ENCODE peak calls at places on chromosome 6, in seven cellular contexts. V, T, Y, I, A, X and Z are unnamed samples.
A peak's percentile ranks its signal among the peaks of the same experiment; 100 is the strongest.

GRCh38 chr6:16414205-16414604 is 175.8 kb downstream of the GMPR start:
- DNase-seq in V (no peak), T (no peak), Y (no peak), I (no peak), A (no peak), X (no peak), Z (no peak)

GRCh38 chr6:130093546-130093945 is 75.2 kb downstream of the L3MBTL3 start:
- DNase-seq in V (no peak), T (no peak), Y (no peak), I (no peak), A (no peak), X (no peak), Z (no peak)

GRCh38 chr6:52261229-52261628 is 16.9 kb upstream of the IL17F start:
- DNase-seq in V (no peak), T (no peak), Y (no peak), I (no peak), A (no peak), X (no peak), Z (no peak)

GRCh38 chr6:8707956-8708772 is 272.8 kb upstream of the SLC35B3 start:
- DNase-seq in V (no peak), T (peak; percentile 52), Y (peak; percentile 39), I (no peak), A (no peak), X (no peak), Z (no peak)

GRCh38 chr6:24680582-24680981 is 13.7 kb downstream of the ACOT13 start:
- DNase-seq in V (no peak), T (no peak), Y (no peak), I (no peak), A (no peak), X (no peak), Z (no peak)

GRCh38 chr6:111464184-111464583 is 18.8 kb downstream of the REV3L start:
- DNase-seq in V (no peak), T (no peak), Y (no peak), I (no peak), A (no peak), X (no peak), Z (no peak)

GRCh38 chr6:389622-390021 is 1.9 kb upstream of the IRF4 start:
- DNase-seq in V (no peak), T (no peak), Y (no peak), I (no peak), A (no peak), X (no peak), Z (no peak)

GRCh38 chr6:86456786-86457185 is 480.5 kb upstream of the HTR1E start:
- DNase-seq in V (no peak), T (no peak), Y (no peak), I (no peak), A (no peak), X (no peak), Z (no peak)

GRCh38 chr6:9412951-9413559 is 977.7 kb upstream of the SLC35B3 start:
- DNase-seq in V (peak; percentile 7), T (no peak), Y (peak; percentile 75), I (peak; percentile 48), A (no peak), X (no peak), Z (no peak)

GRCh38 chr6:43951756-43952675 is 175.2 kb downstream of the MRPL14 start:
- DNase-seq in V (no peak), T (no peak), Y (no peak), I (no peak), A (no peak), X (no peak), Z (no peak)

GRCh38 chr6:4401408-4402367 is 266.3 kb upstream of the ECI2 start:
- DNase-seq in V (peak; percentile 49), T (no peak), Y (no peak), I (peak; percentile 72), A (peak; percentile 46), X (peak; percentile 61), Z (peak; percentile 39)

GRCh38 chr6:52595000-52595795 is 18.3 kb upstream of the TRAM2 start:
- DNase-seq in V (peak; percentile 33), T (no peak), Y (peak; percentile 56), I (no peak), A (peak; percentile 34), X (peak; percentile 59), Z (peak; percentile 55)

GRCh38 chr6:151749341-151749740 is 58.1 kb upstream of the ESR1 start:
- DNase-seq in V (no peak), T (no peak), Y (no peak), I (no peak), A (no peak), X (no peak), Z (no peak)

GRCh38 chr6:4103929-4104328 is 25.0 kb upstream of the FAM217A start:
- DNase-seq in V (no peak), T (no peak), Y (no peak), I (no peak), A (no peak), X (no peak), Z (no peak)

GRCh38 chr6:53240763-53241162 is 92.1 kb upstream of the GCM1 start:
- DNase-seq in V (no peak), T (no peak), Y (no peak), I (no peak), A (no peak), X (no peak), Z (no peak)

GRCh38 chr6:128507337-128508310 is 12.8 kb downstream of the PTPRK start:
- DNase-seq in V (no peak), T (no peak), Y (no peak), I (no peak), A (no peak), X (no peak), Z (no peak)

GRCh38 chr6:134880487-134881190 is 69.3 kb downstream of the ALDH8A1 start:
- DNase-seq in V (no peak), T (no peak), Y (no peak), I (no peak), A (no peak), X (no peak), Z (no peak)

GRCh38 chr6:162698440-162698839 is 29.1 kb downstream of the PRKN start:
- DNase-seq in V (no peak), T (no peak), Y (no peak), I (no peak), A (no peak), X (no peak), Z (no peak)

GRCh38 chr6:74000582-74000981 is 304.6 kb downstream of the CD109 start:
- DNase-seq in V (no peak), T (no peak), Y (no peak), I (no peak), A (no peak), X (no peak), Z (no peak)

GRCh38 chr6:3360727-3361045 is 96.2 kb downstream of the SLC22A23 start:
- DNase-seq in V (no peak), T (no peak), Y (no peak), I (no peak), A (no peak), X (no peak), Z (no peak)

GRCh38 chr6:17965397-17965796 is 22.0 kb downstream of the KIF13A start:
- DNase-seq in V (no peak), T (no peak), Y (no peak), I (no peak), A (no peak), X (no peak), Z (no peak)

GRCh38 chr6:3363296-3364025 is 93.4 kb downstream of the SLC22A23 start:
- DNase-seq in V (no peak), T (peak; percentile 90), Y (no peak), I (no peak), A (no peak), X (no peak), Z (no peak)

GRCh38 chr6:154537486-154537885 is 27.0 kb upstream of the CNKSR3 start:
- DNase-seq in V (no peak), T (no peak), Y (peak; percentile 27), I (no peak), A (no peak), X (no peak), Z (no peak)

GRCh38 chr6:106546322-106547052 is 82.8 kb downstream of the RTN4IP1 start:
- DNase-seq in V (no peak), T (no peak), Y (no peak), I (no peak), A (no peak), X (no peak), Z (no peak)

GRCh38 chr6:47209632-47210031 is 100.1 kb downstream of the TNFRSF21 start:
- DNase-seq in V (peak; percentile 5), T (no peak), Y (no peak), I (no peak), A (no peak), X (no peak), Z (no peak)

GRCh38 chr6:163688971-163689370 is 274.5 kb downstream of the QKI start:
- DNase-seq in V (no peak), T (no peak), Y (no peak), I (no peak), A (no peak), X (no peak), Z (no peak)

GRCh38 chr6:3296113-3296512 is 37.4 kb downstream of the PSMG4 start:
- DNase-seq in V (no peak), T (peak; percentile 15), Y (no peak), I (peak; percentile 19), A (no peak), X (no peak), Z (no peak)

GRCh38 chr6:140586426-140587061 is 1212.1 kb upstream of the CITED2 start:
- DNase-seq in V (no peak), T (no peak), Y (no peak), I (no peak), A (no peak), X (no peak), Z (no peak)

GRCh38 chr6:54617730-54618129 is 228.8 kb upstream of the FAM83B start:
- DNase-seq in V (no peak), T (no peak), Y (no peak), I (no peak), A (no peak), X (no peak), Z (no peak)
- TF ChIP-seq CTCF in V (no peak), T (no peak), Y (no peak), I (no peak), A (no peak), X (no peak), Z (no peak)

DNA sequence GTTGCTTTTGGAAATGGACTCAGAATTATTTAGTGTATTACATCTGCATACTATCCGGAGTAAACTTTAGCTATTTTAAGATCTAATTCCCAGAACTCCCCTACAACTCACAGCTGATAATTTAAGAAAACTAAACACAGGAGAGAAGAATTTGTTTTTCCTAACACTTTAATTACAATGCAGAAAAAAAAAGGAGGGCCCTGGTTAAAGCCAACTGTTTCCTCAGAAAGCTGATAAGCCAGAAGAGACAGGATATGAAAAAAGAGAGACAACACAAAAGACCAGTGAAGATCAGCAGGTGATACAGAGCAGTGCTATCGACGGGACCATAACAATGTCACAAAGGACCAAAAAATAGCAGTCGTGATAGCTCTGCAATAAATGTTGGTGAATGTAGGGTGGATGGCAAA is 5.8 kb downstream of the IFNGR1 start:
- DNase-seq in V (no peak), T (no peak), Y (no peak), I (no peak), A (no peak), X (no peak), Z (no peak)
- H3K27ac ChIP-seq in V (peak overlapping the region; percentile 65), T (peak overlapping the region; percentile 64), Y (no peak overlapping the region), I (peak overlapping the region; percentile 20), A (peak overlapping the region; percentile 99), X (peak overlapping the region; percentile 18), Z (peak overlapping the region; percentile 97)

GRCh38 chr6:110325197-110325596 is 33.0 kb downstream of the METTL24 start:
- DNase-seq in V (no peak), T (no peak), Y (no peak), I (no peak), A (no peak), X (no peak), Z (peak; percentile 42)
- H3K4me1 ChIP-seq in V (peaks cover 10% of the 10 kb centered on the region), T (no peaks in the 10 kb centered on the region), Y (peaks cover 36% of the 10 kb centered on the region), I (no peaks in the 10 kb centered on the region), A (peaks cover 2% of the 10 kb centered on the region), X (peaks cover 22% of the 10 kb centered on the region), Z (no peaks in the 10 kb centered on the region)

GRCh38 chr6:57324538-57324937 is 7.1 kb downstream of the PRIM2 start:
- DNase-seq in V (no peak), T (no peak), Y (peak; percentile 29), I (no peak), A (no peak), X (no peak), Z (no peak)
- TF ChIP-seq CTCF in V (no peak), T (no peak), Y (no peak), I (peak; percentile 54), A (peak; percentile 56), X (peak; percentile 33), Z (peak; percentile 39)